ENCODE peak calls at places on chromosomes 7 and 10, in nine cellular contexts. J is BJ, N is choroid plexus epithelial cell, L is lung, X is cardiac muscle cell, P is mucosa of descending colon, M is GM23338, T is lower lobe of right lung, K is sigmoid colon. F is an unnamed sample.

GRCh38 chr10:77350711-77351119 is 286.9 kb downstream of the KCNMA1 start:
- DNase-seq in X (no peak), L (peak), M (no peak), P (peak), N (peak), T (no peak), K (peak), J (peak), F (no peak)

GRCh38 chr10:4034907-4035581 is 250.0 kb upstream of the KLF6 start:
- DNase-seq in M (no peak), T (no peak), P (no peak), L (peak), J (no peak), K (no peak), X (no peak), N (peak), F (no peak)

GRCh38 chr7:158110661-158111555 is 476.7 kb downstream of the PTPRN2 start:
- DNase-seq in L (no peak), J (no peak), T (no peak), P (no peak), M (no peak), N (no peak), K (no peak), X (no peak), F (no peak)

GRCh38 chr7:117053407-117053806 is 100.1 kb downstream of the ST7 start:
- DNase-seq in M (no peak), L (no peak), J (no peak), N (peak), X (no peak), K (no peak), P (no peak), T (no peak), F (no peak)

GRCh38 chr10:113454341-113455061 is 98.4 kb upstream of the HABP2 start:
- DNase-seq in T (peak), X (peak), L (no peak), K (peak), M (peak), J (no peak), N (peak), P (peak), F (peak)

GRCh38 chr10:114179747-114180146 is 594 bp downstream of the TDRD1 start:
- DNase-seq in L (no peak), P (no peak), K (no peak), J (no peak), N (no peak), X (no peak), T (no peak), M (no peak), F (no peak)

GRCh38 chr10:129764901-129765663 is 199.0 kb downstream of the EBF3 start:
- DNase-seq in J (no peak), L (no peak), M (no peak), K (peak), T (peak), X (no peak), P (no peak), N (no peak), F (no peak)

GRCh38 chr7:73586911-73587310 is 8.5 kb upstream of the TBL2 start:
- DNase-seq in N (no peak), J (no peak), L (no peak), K (no peak), M (no peak), P (peak), T (peak), X (no peak), F (no peak)

GRCh38 chr10:52855546-52856325 is 83.2 kb upstream of the MBL2 start:
- DNase-seq in M (no peak), N (no peak), K (no peak), X (no peak), J (no peak), T (no peak), P (no peak), L (no peak), F (no peak)

DNA sequence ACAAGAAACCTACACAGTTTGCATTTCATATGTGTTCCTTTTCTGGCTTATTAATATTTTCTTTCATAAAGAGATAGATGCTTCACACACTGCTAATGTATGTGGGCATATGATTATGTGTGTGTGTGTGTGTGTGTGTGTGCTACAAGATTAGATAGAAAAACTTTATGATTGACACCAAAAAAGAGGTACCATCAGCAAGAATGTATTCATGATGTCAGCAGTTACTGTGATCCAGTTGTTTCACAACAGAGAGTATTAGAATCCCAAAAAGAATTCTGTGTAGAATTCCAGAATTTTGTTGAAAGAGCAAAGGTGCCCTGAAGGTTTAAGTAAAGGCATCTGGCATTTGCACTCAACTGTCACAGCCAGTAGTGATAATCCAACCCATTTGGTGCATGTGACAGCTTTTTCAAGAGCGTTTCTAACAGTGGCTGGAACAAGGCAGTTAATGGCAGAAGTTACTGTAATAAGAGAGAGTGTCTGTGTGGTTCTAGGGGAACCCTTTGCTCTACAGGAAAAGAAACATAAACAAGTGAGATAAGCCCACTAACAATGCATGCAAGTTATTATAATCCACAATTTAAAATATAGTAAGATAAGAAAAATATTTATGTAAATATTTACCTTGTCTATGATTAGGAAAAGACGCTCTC is 16.6 kb downstream of the RELN start:
- DNase-seq in P (no peak), J (no peak), T (no peak), K (no peak), X (peak), N (no peak), L (no peak), M (no peak), F (no peak)
- H3K4me3 ChIP-seq in P (no peak), J (no peak), T (no peak), K (no peak), X (no peak), N (no peak), L (no peak), M (no peak), F (no peak)

GRCh38 chr10:58512470-58513188 is at the start of gene BICC1:
- DNase-seq in M (peak), P (peak), X (peak), T (no peak), L (no peak), J (no peak), K (peak), N (peak), F (no peak)

GRCh38 chr10:58502956-58503355 is 9.7 kb upstream of the BICC1 start:
- DNase-seq in L (no peak), J (no peak), M (no peak), P (no peak), T (no peak), K (no peak), X (no peak), N (peak), F (no peak)

GRCh38 chr10:58511765-58512469 is 755 bp upstream of the BICC1 start:
- DNase-seq in P (peak), J (no peak), M (peak), K (no peak), N (no peak), T (no peak), L (peak), X (peak), F (no peak)

GRCh38 chr10:58513189-58514101 is 773 bp downstream of the BICC1 start:
- DNase-seq in M (peak), T (peak), X (peak), J (peak), N (peak), K (peak), L (peak), P (peak), F (no peak)

GRCh38 chr10:58508316-58508715 is 4.4 kb upstream of the BICC1 start:
- DNase-seq in X (no peak), J (no peak), M (no peak), P (no peak), T (no peak), K (no peak), L (no peak), N (peak), F (no peak)
- TF ChIP-seq CTCF in X (no peak), J (no peak), M (no peak), P (no peak), T (no peak), K (no peak), L (no peak), N (no peak), F (no peak)

GRCh38 chr7:15686209-15686956 is at the start of gene MEOX2:
- DNase-seq in L (peak), K (peak), M (peak), J (no peak), X (peak), N (peak), T (peak), P (peak), F (no peak)

GRCh38 chr7:15685358-15686181 is 913 bp downstream of the MEOX2 start:
- DNase-seq in J (peak), M (peak), N (peak), L (no peak), T (peak), P (no peak), X (peak), K (peak), F (no peak)

GRCh38 chr7:15686957-15687644 is 618 bp upstream of the MEOX2 start:
- DNase-seq in J (no peak), T (no peak), P (no peak), N (no peak), X (no peak), M (peak), L (no peak), K (peak), F (no peak)

GRCh38 chr7:15684834-15685233 is 1.6 kb downstream of the MEOX2 start:
- DNase-seq in P (no peak), M (peak), L (no peak), X (peak), N (no peak), J (no peak), T (no peak), K (no peak), F (no peak)

DNA sequence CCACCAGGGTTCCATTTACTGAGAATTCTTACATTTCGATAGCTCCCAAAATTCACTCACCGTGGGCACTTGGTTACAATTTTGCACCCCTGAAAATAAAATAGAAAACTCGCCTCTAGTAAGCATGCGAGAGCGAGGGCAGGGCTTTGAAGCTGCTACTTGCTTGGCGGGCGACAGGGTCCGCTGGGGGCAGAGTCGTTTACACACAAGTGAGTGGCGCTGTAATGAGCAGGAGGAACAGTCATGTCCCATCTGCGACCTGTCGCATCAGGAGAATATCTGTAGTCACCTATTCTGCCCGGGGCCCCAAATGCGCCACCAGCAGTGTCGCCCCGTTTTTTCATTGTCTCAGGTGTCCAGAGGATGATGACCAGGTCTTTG is 1.2 kb upstream of the MEOX2 start:
- DNase-seq in K (no peak), P (no peak), M (peak), X (peak), T (no peak), J (no peak), N (no peak), L (no peak), F (no peak)
- H3K4me3 ChIP-seq in K (peak), P (no peak), M (peak), X (peak), T (peak), J (no peak), N (no peak), L (no peak), F (no peak)

GRCh38 chr10:22003964-22004281 is 393 bp upstream of the DNAJC1 start:
- DNase-seq in J (no peak), N (no peak), M (no peak), K (no peak), T (no peak), P (no peak), L (no peak), X (no peak), F (no peak)
- TF ChIP-seq CTCF in J (no peak), N (no peak), M (no peak), K (no peak), T (no peak), P (no peak), L (no peak), X (no peak), F (no peak)

DNA sequence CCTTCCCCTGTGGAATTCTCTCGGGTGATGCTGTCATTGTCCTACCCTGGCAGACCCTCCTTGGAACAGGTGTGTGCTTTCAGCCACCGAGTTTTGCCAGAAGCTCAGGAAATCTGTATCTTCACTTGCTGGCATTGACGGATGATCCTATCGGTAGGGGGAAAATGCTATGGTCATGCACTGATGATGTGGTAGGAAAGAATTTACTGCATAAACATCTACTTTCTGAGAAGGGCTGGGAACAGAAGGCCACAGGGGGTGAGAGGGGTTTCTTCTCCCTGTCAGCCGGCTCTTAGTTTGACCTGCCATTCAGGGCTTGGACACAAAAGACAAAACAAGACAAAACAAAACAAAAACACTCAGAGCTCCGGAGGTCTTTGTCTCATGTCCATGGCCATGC is 43.6 kb upstream of the CARD11 start:
- DNase-seq in N (peak), L (no peak), M (no peak), T (no peak), X (no peak), J (no peak), K (no peak), P (no peak), F (no peak)
- H3K4me3 ChIP-seq in N (no peak), L (no peak), M (no peak), T (no peak), X (no peak), J (no peak), K (no peak), P (no peak), F (no peak)

GRCh38 chr10:60820093-60820769 is 42.0 kb downstream of the CDK1 start:
- DNase-seq in M (peak), T (no peak), J (peak), N (peak), X (peak), P (no peak), L (no peak), K (no peak), F (peak)
- TF ChIP-seq CTCF in M (peak), T (no peak), J (peak), N (peak), X (peak), P (no peak), L (no peak), K (no peak), F (peak)

DNA sequence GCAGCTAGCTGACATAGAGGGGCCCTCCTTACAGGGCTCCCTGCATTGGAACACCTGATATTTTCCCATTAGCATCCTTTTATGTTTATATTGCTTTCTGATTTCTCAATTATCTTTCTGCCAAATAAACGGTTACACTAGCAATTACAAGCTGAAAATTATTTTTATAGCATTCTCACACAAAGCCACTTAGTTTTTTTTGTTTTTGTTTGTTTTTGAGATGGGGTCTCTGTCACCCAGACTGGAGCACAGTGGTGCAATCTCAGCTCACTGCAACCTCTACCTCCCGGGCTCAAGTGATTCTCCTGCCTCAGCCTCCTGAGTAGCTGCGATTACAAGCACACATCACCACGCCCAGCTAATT is 9.9 kb upstream of the ZC3HAV1 start:
- DNase-seq in L (no peak), K (no peak), X (no peak), M (no peak), N (no peak), J (no peak), P (no peak), T (no peak), F (no peak)
- H3K4me3 ChIP-seq in L (no peak), K (no peak), X (no peak), M (no peak), N (no peak), J (no peak), P (no peak), T (no peak), F (peak)

GRCh38 chr10:102375250-102375649 is 20.3 kb upstream of the NFKB2 start:
- DNase-seq in P (no peak), L (no peak), M (peak), T (no peak), K (no peak), J (no peak), X (no peak), N (no peak), F (no peak)
- TF ChIP-seq CTCF in P (no peak), L (no peak), M (peak), T (no peak), K (no peak), J (no peak), X (no peak), N (peak), F (peak)

F was measured in GM12865.